ENCODE peak calls at places on chromosomes 6 and 20, in ten cellular contexts. D is IMR-90, N is AG04450, V is T follicular helper cell, A is NCI-H1694, O is GOT3, Y is iris pigment epithelial cell, P is mesendoderm, R is Kasumi-1, J is globus pallidus. T is an unnamed sample.

GRCh38 chr6:159095561-159096095 is 50.8 kb upstream of the TAGAP start:
- DNase-seq in J (no peak), N (no peak), O (no peak), V (no peak), R (no peak), P (no peak), Y (no peak), D (no peak), A (no peak), T (no peak)

GRCh38 chr20:36152266-36152665 is 2.3 kb upstream of the EPB41L1 start:
- DNase-seq in R (no peak), V (no peak), P (no peak), A (peak), N (no peak), O (no peak), Y (no peak), D (no peak), J (no peak), T (no peak)

GRCh38 chr6:52261229-52261628 is 16.9 kb upstream of the IL17F start:
- DNase-seq in V (no peak), N (peak), A (no peak), Y (peak), R (no peak), O (no peak), D (peak), J (no peak), P (no peak), T (no peak)

GRCh38 chr6:69843189-69843588 is 23.2 kb upstream of the COL19A1 start:
- DNase-seq in R (no peak), V (no peak), N (no peak), Y (no peak), P (no peak), A (no peak), O (no peak), J (no peak), D (no peak), T (no peak)

GRCh38 chr6:11744753-11745152 is 33.9 kb downstream of the ADTRP start:
- DNase-seq in N (peak), D (peak), V (no peak), O (no peak), Y (peak), P (no peak), J (peak), A (no peak), R (no peak), T (no peak)

GRCh38 chr6:155120034-155120433 is 124.9 kb downstream of the TIAM2 start:
- DNase-seq in A (no peak), R (no peak), N (no peak), P (peak), O (no peak), D (no peak), V (no peak), J (no peak), Y (peak), T (peak)

GRCh38 chr6:112595841-112596240 is 248.7 kb downstream of the RFPL4B start:
- DNase-seq in P (no peak), J (no peak), Y (no peak), R (no peak), A (no peak), N (no peak), V (no peak), O (no peak), D (peak), T (no peak)

GRCh38 chr6:141153563-141153962 is 979.2 kb upstream of the GJE1 start:
- DNase-seq in R (no peak), J (no peak), N (no peak), A (no peak), Y (no peak), O (no peak), P (peak), D (no peak), V (peak), T (no peak)

GRCh38 chr20:11906626-11907480 is 10.8 kb upstream of the BTBD3 start:
- DNase-seq in A (no peak), O (no peak), J (no peak), P (no peak), V (no peak), R (no peak), Y (no peak), N (no peak), D (no peak), T (no peak)

GRCh38 chr6:186221-186965 is 105.9 kb upstream of the DUSP22 start:
- DNase-seq in O (no peak), Y (peak), J (no peak), A (no peak), N (no peak), P (no peak), R (no peak), D (peak), V (no peak), T (no peak)

GRCh38 chr6:133114973-133115372 is 126.2 kb upstream of the EYA4 start:
- DNase-seq in O (no peak), J (no peak), P (no peak), R (peak), A (no peak), Y (peak), N (no peak), D (peak), V (no peak), T (no peak)

GRCh38 chr20:5096463-5096862 is 23.3 kb downstream of the PCNA start:
- DNase-seq in P (no peak), A (no peak), O (no peak), R (no peak), D (no peak), V (no peak), N (no peak), Y (no peak), J (no peak), T (no peak)

GRCh38 chr20:1946762-1947534 is 46.9 kb downstream of the PDYN start:
- DNase-seq in A (no peak), Y (peak), R (no peak), N (no peak), O (no peak), D (peak), P (peak), J (no peak), V (no peak), T (no peak)

GRCh38 chr6:116439572-116439971 is 21.6 kb upstream of the CALHM6 start:
- DNase-seq in A (no peak), P (peak), O (no peak), D (peak), Y (peak), R (no peak), N (no peak), J (no peak), V (no peak), T (no peak)

GRCh38 chr6:56851104-56851503 is 103.8 kb upstream of the BEND6 start:
- DNase-seq in R (no peak), N (no peak), D (peak), O (no peak), V (no peak), P (peak), Y (peak), A (no peak), J (peak), T (no peak)

GRCh38 chr6:75201901-75202672 is 3.8 kb downstream of the COL12A1 start:
- DNase-seq in P (peak), N (no peak), V (no peak), J (no peak), D (peak), O (no peak), R (no peak), A (no peak), Y (peak), T (peak)

GRCh38 chr6:121592261-121592935 is 157.0 kb downstream of the GJA1 start:
- DNase-seq in A (no peak), O (no peak), J (no peak), N (no peak), Y (no peak), D (no peak), V (no peak), P (no peak), R (no peak), T (no peak)

GRCh38 chr6:159817951-159818739 is 18.1 kb downstream of the PNLDC1 start:
- DNase-seq in P (no peak), Y (no peak), R (no peak), V (no peak), D (no peak), N (no peak), J (no peak), A (no peak), O (no peak), T (no peak)

GRCh38 chr20:38685853-38686473 is 38.3 kb upstream of the SLC32A1 start:
- DNase-seq in Y (peak), N (peak), R (peak), P (peak), J (no peak), A (no peak), V (peak), D (peak), O (no peak), T (no peak)

GRCh38 chr6:47019941-47020340 is 22.2 kb downstream of the ADGRF1 start:
- DNase-seq in D (no peak), A (no peak), O (no peak), J (no peak), P (no peak), N (no peak), R (no peak), Y (no peak), V (no peak), T (no peak)

GRCh38 chr6:72787521-72788031 is 165.7 kb downstream of the KCNQ5 start:
- DNase-seq in A (no peak), Y (peak), O (no peak), P (peak), D (peak), R (no peak), N (peak), V (no peak), J (no peak), T (no peak)

GRCh38 chr6:107495196-107495643 is 5.3 kb downstream of the SOBP start:
- DNase-seq in A (no peak), O (no peak), J (peak), D (peak), N (no peak), Y (peak), V (no peak), R (no peak), P (no peak), T (no peak)

GRCh38 chr6:82751718-82752117 is 313.9 kb downstream of the UBE3D start:
- DNase-seq in V (no peak), A (no peak), O (no peak), J (no peak), N (no peak), P (no peak), Y (no peak), R (no peak), D (no peak), T (no peak)

GRCh38 chr6:25454141-25454540 is 175.0 kb downstream of the CARMIL1 start:
- DNase-seq in J (no peak), V (no peak), P (no peak), N (no peak), Y (peak), R (no peak), A (no peak), D (peak), O (no peak), T (no peak)

GRCh38 chr6:39029156-39030011 is 19.2 kb upstream of the GLP1R start:
- DNase-seq in V (peak), O (no peak), R (peak), D (no peak), A (no peak), N (no peak), P (peak), J (no peak), Y (peak), T (peak)

GRCh38 chr20:41081276-41081814 is 52.7 kb downstream of the TOP1 start:
- DNase-seq in O (no peak), P (no peak), D (peak), N (no peak), A (no peak), Y (peak), V (no peak), R (no peak), J (no peak), T (no peak)

GRCh38 chr6:42533794-42534193 is 30.0 kb upstream of the UBR2 start:
- DNase-seq in J (no peak), A (no peak), V (no peak), R (no peak), Y (no peak), P (no peak), D (no peak), O (no peak), N (no peak), T (no peak)

GRCh38 chr20:39302312-39302711 is 340.2 kb downstream of the DHX35 start:
- DNase-seq in J (no peak), Y (no peak), A (no peak), N (no peak), P (no peak), R (no peak), D (no peak), V (no peak), O (no peak), T (no peak)

GRCh38 chr6:84220809-84221409 is 6.5 kb downstream of the CEP162 start:
- DNase-seq in P (peak), N (no peak), Y (peak), O (no peak), V (no peak), D (peak), R (peak), A (peak), J (peak), T (no peak)

T was measured in D341Med.